ENCODE peak calls at places on chromosome 2, in nine cellular contexts. L is lower lobe of right lung, I is mucosa of descending colon, W is brain microvascular endothelial cell, K is fibroblast of pulmonary artery, Z is Calu3, G is AG04450, D is bronchial epithelial cell, X is A549. R is an unnamed sample.

GRCh38 chr2:228446732-228447131 is 265.2 kb upstream of the SPHKAP start:
- DNase-seq in L (no peak), W (peak), Z (no peak), D (no peak), I (no peak), G (no peak), K (no peak), X (no peak), R (no peak)

GRCh38 chr2:15941483-15941853 is 1.1 kb downstream of the MYCN start:
- DNase-seq in D (no peak), X (no peak), W (no peak), K (no peak), I (no peak), L (no peak), G (no peak), Z (peak), R (peak)

GRCh38 chr2:59889305-59889704 is 664.1 kb downstream of the BCL11A start:
- DNase-seq in W (no peak), L (no peak), D (no peak), Z (no peak), K (no peak), G (no peak), I (no peak), X (no peak), R (no peak)

GRCh38 chr2:127857494-127857818 is 499 bp downstream of the POLR2D start:
- DNase-seq in D (peak), K (no peak), X (peak), Z (peak), W (no peak), L (no peak), I (no peak), G (no peak), R (no peak)

GRCh38 chr2:105129722-105130232 is 91.9 kb downstream of the MRPS9 start:
- DNase-seq in Z (no peak), L (no peak), D (no peak), I (no peak), G (no peak), X (no peak), W (no peak), K (no peak), R (no peak)

GRCh38 chr2:238888781-238889180 is 40.9 kb downstream of the TWIST2 start:
- DNase-seq in D (no peak), X (no peak), I (no peak), Z (no peak), L (no peak), K (no peak), W (no peak), G (no peak), R (no peak)

GRCh38 chr2:46097714-46098480 is 199.3 kb upstream of the EPAS1 start:
- DNase-seq in L (no peak), G (peak), D (peak), W (peak), K (peak), X (peak), Z (peak), I (peak), R (no peak)

GRCh38 chr2:84938194-84938879 is 32.6 kb upstream of the KCMF1 start:
- DNase-seq in X (peak), D (peak), Z (peak), K (no peak), W (no peak), G (no peak), L (no peak), I (no peak), R (no peak)

GRCh38 chr2:18501156-18501555 is 59.3 kb downstream of the RDH14 start:
- DNase-seq in K (no peak), G (no peak), Z (no peak), X (no peak), D (no peak), I (no peak), W (no peak), L (no peak), R (no peak)

GRCh38 chr2:95056461-95057459 is 31.3 kb downstream of the MAL start:
- DNase-seq in G (no peak), I (no peak), L (no peak), Z (no peak), K (no peak), X (no peak), W (no peak), D (no peak), R (no peak)

GRCh38 chr2:144274131-144274530 is 245.8 kb downstream of the ZEB2 start:
- DNase-seq in W (no peak), D (peak), K (peak), L (no peak), X (no peak), Z (no peak), I (no peak), G (no peak), R (no peak)

GRCh38 chr2:10709290-10709939 is 12.0 kb upstream of the ATP6V1C2 start:
- DNase-seq in X (peak), Z (peak), K (peak), L (no peak), G (no peak), W (no peak), I (peak), D (peak), R (no peak)

GRCh38 chr2:68853915-68854314 is 17.3 kb downstream of the BMP10 start:
- DNase-seq in W (no peak), D (no peak), L (no peak), G (no peak), I (no peak), Z (no peak), K (no peak), X (no peak), R (no peak)

GRCh38 chr2:179186126-179186525 is 78.5 kb downstream of the SESTD1 start:
- DNase-seq in G (peak), L (no peak), W (peak), Z (no peak), X (no peak), I (no peak), D (peak), K (peak), R (no peak)

GRCh38 chr2:170814551-170815245 is 2.0 kb upstream of the GAD1 start:
- DNase-seq in D (no peak), Z (no peak), W (no peak), I (no peak), G (no peak), K (no peak), X (no peak), L (no peak), R (no peak)

GRCh38 chr2:112217854-112218253 is 37.0 kb downstream of the ZC3H8 start:
- DNase-seq in Z (no peak), W (no peak), G (no peak), D (no peak), I (no peak), K (no peak), L (no peak), X (no peak), R (no peak)

GRCh38 chr2:181176540-181176939 is 196.1 kb downstream of the UBE2E3 start:
- DNase-seq in Z (no peak), G (no peak), W (no peak), I (no peak), L (no peak), X (no peak), D (peak), K (no peak), R (no peak)

GRCh38 chr2:147632193-147632592 is 212.6 kb upstream of the ACVR2A start:
- DNase-seq in W (no peak), D (no peak), Z (no peak), X (no peak), L (no peak), I (no peak), G (no peak), K (no peak), R (no peak)

GRCh38 chr2:155727097-155727906 is 605.2 kb downstream of the NR4A2 start:
- DNase-seq in D (no peak), W (no peak), X (no peak), Z (no peak), G (no peak), I (no peak), K (no peak), L (no peak), R (no peak)

GRCh38 chr2:219969508-219969907 is 342.1 kb downstream of the SLC4A3 start:
- DNase-seq in W (no peak), L (no peak), K (peak), X (peak), Z (no peak), I (no peak), G (peak), D (peak), R (no peak)

GRCh38 chr2:109109342-109109741 is 19.7 kb upstream of the SH3RF3 start:
- DNase-seq in D (no peak), L (no peak), G (no peak), W (no peak), X (no peak), K (no peak), I (no peak), Z (no peak), R (no peak)

GRCh38 chr2:118492335-118492734 is 355.1 kb downstream of the EN1 start:
- DNase-seq in D (peak), W (peak), K (peak), I (no peak), G (no peak), Z (no peak), L (no peak), X (peak), R (no peak)

GRCh38 chr2:36568533-36569246 is 29.3 kb downstream of the FEZ2 start:
- DNase-seq in K (peak), G (no peak), X (peak), L (no peak), W (no peak), D (peak), Z (no peak), I (no peak), R (no peak)

GRCh38 chr2:217105733-217106649 is 246.1 kb upstream of the TNP1 start:
- DNase-seq in Z (peak), G (peak), L (no peak), K (peak), X (peak), D (peak), W (peak), I (no peak), R (no peak)

GRCh38 chr2:78994789-78995188 is 30.7 kb upstream of the REG3G start:
- DNase-seq in Z (no peak), X (no peak), I (no peak), D (no peak), K (no peak), L (no peak), G (no peak), W (no peak), R (no peak)

GRCh38 chr2:78993518-78994148 is 31.9 kb upstream of the REG3G start:
- DNase-seq in D (no peak), Z (no peak), K (no peak), W (no peak), I (no peak), G (no peak), L (no peak), X (no peak), R (no peak)

GRCh38 chr2:78992807-78993517 is 32.5 kb upstream of the REG3G start:
- DNase-seq in L (peak), K (no peak), Z (no peak), D (no peak), I (peak), W (no peak), G (no peak), X (no peak), R (peak)

GRCh38 chr2:78992451-78992806 is 33.1 kb upstream of the REG3G start:
- DNase-seq in Z (no peak), K (peak), W (no peak), I (peak), G (no peak), D (no peak), X (peak), L (no peak), R (peak)
- TF ChIP-seq CTCF in Z (no peak), K (peak), W (peak), I (no peak), G (no peak), D (no peak), X (peak), L (no peak), R (peak)

GRCh38 chr2:205673312-205673711 is 9.0 kb upstream of the NRP2 start:
- DNase-seq in X (no peak), D (no peak), W (no peak), L (no peak), G (no peak), K (no peak), I (no peak), Z (no peak), R (no peak)
- TF ChIP-seq CTCF in X (no peak), D (no peak), W (no peak), L (no peak), G (no peak), K (no peak), I (no peak), Z (no peak), R (no peak)

GRCh38 chr2:177031435-177032222 is 181.0 kb upstream of the HNRNPA3 start:
- DNase-seq in L (no peak), I (no peak), W (no peak), Z (no peak), D (no peak), G (no peak), X (no peak), K (no peak), R (no peak)

GRCh38 chr2:177028296-177028695 is 184.3 kb upstream of the HNRNPA3 start:
- DNase-seq in X (no peak), L (no peak), I (no peak), K (no peak), D (no peak), G (no peak), W (no peak), Z (no peak), R (no peak)

GRCh38 chr2:177029075-177029474 is 183.5 kb upstream of the HNRNPA3 start:
- DNase-seq in D (no peak), Z (no peak), I (no peak), W (no peak), X (no peak), G (no peak), L (no peak), K (no peak), R (no peak)

GRCh38 chr2:177030391-177031000 is 182.1 kb upstream of the HNRNPA3 start:
- DNase-seq in D (no peak), W (no peak), K (no peak), X (no peak), L (no peak), Z (no peak), I (no peak), G (no peak), R (no peak)

GRCh38 chr2:177029501-177029900 is 183.1 kb upstream of the HNRNPA3 start:
- DNase-seq in K (no peak), X (no peak), L (no peak), I (peak), W (no peak), D (peak), Z (peak), G (no peak), R (no peak)
- TF ChIP-seq CTCF in K (no peak), X (no peak), L (peak), I (no peak), W (no peak), D (peak), Z (peak), G (no peak), R (no peak)

DNA sequence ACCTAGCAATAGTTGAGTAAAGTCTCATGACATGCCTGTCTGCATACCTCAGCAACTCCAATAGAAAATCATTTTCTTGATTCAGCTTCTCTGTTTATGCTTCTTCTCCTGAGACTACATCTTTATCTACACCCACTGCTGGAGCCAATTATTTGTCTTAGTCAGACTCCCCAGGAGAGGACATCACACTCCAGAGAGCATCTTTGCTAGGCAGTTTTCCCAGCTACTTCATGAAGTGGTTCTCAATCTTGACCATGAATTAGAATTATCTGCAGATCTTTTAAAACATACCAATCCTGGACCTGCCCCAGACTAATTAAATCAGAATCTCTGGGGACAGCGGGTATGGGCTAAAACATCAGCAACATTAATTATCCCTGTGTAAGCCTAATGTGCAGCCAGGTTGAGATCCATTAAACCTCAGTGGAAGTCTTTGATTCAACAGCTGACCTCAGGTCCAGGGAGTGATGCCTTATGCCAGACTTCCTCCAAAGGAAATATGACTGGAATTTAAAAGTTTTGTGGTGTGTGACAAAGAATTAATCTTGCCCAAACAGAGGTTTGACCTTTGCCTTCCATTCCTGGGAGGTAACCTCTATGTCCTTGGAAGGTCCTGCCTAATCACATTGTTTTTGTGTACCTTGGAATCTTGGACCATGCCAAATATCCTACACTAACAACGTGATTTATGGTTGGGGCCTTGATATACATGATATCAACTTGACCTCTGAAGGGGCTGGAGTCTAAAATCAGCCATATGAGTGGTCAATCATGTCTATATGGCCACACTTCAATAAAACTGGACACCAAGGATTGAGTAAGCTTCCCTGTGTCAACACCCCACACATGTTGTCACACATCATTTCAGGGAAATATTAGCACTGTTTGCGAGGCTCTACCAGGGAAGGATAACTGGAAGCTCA is 99.3 kb upstream of the DNAJC10 start:
- DNase-seq in W (peak), I (no peak), K (peak), G (no peak), L (no peak), Z (no peak), X (peak), D (no peak), R (no peak)
- TF ChIP-seq CTCF in W (no peak), I (no peak), K (no peak), G (no peak), L (no peak), Z (no peak), X (no peak), D (no peak), R (no peak)

DNA sequence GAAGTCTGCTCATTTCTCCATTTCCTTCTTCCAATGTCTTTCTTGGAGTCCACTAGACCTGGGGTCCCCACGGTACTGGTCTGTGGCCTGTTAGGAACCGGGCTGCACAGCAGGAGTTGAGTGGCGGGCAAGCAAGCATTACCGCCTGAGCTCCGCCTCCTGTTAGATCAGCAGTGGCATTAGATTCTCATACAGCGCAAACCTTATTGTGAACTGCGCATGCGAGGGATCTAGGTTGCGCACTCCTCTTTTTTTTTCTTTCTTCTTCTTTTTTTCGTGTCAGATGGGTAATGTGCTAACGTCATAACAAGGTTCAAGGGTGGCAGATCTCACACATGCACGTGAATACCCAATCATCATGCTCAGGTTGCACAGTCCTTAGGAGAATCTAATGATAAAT is 53.1 kb upstream of the DLX2 start:
- DNase-seq in I (no peak), D (no peak), X (no peak), W (no peak), Z (no peak), L (no peak), K (no peak), G (no peak), R (no peak)
- TF ChIP-seq CTCF in I (no peak), D (no peak), X (no peak), W (no peak), Z (no peak), L (no peak), K (no peak), G (no peak), R (no peak)

DNA sequence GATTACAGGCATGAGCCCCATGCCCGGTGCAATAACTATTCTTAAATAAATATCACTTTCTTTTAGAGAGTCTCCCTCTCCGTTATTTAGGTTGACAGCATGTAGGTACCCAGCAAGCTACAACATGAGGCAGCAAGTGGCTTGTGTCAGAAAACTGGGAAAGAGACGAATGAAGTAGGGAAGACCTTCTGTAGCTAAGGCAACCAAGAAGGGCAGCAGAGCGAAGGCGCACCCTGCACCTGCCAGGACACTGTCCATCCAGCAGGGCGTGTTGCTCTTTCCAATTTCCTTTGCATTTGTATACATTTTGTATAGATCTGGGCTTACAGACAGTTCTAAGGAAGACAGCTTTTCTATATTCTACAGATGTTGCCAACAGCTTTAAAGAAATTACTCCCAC is 48.1 kb downstream of the FAM228A start:
- DNase-seq in W (no peak), K (no peak), I (no peak), Z (no peak), D (no peak), L (no peak), G (no peak), X (no peak), R (no peak)
- TF ChIP-seq CTCF in W (no peak), K (no peak), I (no peak), Z (no peak), D (no peak), L (no peak), G (no peak), X (no peak), R (no peak)

GRCh38 chr2:222025891-222026271 is 272.9 kb downstream of the PAX3 start:
- DNase-seq in Z (no peak), K (no peak), L (no peak), G (no peak), W (no peak), I (no peak), D (no peak), X (no peak), R (no peak)

DNA sequence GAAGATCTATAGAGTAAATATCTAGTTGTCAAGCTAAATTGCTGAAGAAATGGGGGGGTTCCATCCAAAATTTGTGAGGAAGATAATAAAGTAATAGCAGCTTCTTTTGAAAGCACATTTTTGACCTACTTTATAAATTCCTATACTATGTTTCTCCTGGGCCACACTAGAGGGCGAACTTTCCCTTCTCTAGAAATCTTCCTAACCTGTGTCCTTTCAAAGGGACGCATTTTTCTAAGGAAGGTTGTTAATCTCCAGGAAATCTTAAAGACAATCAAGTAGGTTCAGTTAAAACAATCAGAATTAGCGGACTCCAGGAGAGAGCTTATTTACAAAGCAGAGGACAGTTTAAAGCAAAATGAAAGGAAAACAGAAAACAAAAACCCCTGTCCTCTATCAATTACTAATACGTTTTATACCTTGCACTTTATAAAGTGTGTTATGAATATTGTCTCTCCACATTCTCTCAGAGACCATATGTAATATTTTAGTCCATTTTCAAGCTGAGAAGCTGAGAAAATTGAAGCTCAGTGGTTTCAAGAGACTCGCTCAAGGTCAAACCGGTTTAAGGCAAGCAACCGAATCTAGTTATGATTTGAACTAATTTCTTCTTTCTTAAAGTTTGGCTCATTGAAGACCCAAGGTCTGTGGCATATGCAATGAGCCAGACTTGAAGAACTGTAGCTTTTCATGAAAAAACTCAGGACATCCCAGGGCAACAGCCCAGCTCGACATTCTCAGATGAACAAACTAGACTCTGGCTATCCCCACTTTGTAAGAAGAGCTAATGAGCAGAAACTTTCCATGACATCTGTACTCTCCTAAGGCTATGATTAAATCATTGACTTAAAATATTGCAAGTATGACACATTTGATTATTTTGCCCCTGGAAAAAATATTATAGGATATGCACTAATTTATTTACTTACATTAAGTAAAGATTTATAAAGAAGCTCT is 273.6 kb downstream of the PAX3 start:
- DNase-seq in X (peak), G (no peak), Z (peak), D (peak), I (peak), L (no peak), K (peak), W (no peak), R (no peak)
- TF ChIP-seq CTCF in X (peak), G (peak), Z (no peak), D (peak), I (peak), L (peak), K (peak), W (peak), R (peak)